ENCODE peak calls at places on chromosomes 5 and 9, in five cellular contexts. B is GM12878, W is IMR-90, E is K562, R is A549. T is an unnamed sample.

GRCh38 chr5:55920784-55921183 is 69.6 kb downstream of the IL31RA start:
- DNase-seq in B (no peak), W (no peak), E (no peak), R (no peak), T (no peak)

GRCh38 chr5:68285857-68286611 is 70.5 kb downstream of the PIK3R1 start:
- DNase-seq in B (no peak), W (peak; percentile 65), E (peak; percentile 28), R (no peak), T (peak; percentile 40)

GRCh38 chr5:119355636-119356383 is at the start of gene TNFAIP8:
- DNase-seq in B (no peak), W (peak; percentile 70), E (no peak), R (no peak), T (peak; percentile 5)

GRCh38 chr9:89036383-89036782 is 45.1 kb downstream of the S1PR3 start:
- DNase-seq in B (no peak), W (peak; percentile 61), E (no peak), R (no peak), T (no peak)

GRCh38 chr9:127853312-127854168 is 918 bp downstream of the ENG start:
- DNase-seq in B (no peak), W (no peak), E (no peak), R (no peak), T (no peak)

GRCh38 chr9:14021871-14022525 is 291.9 kb downstream of the NFIB start:
- DNase-seq in B (no peak), W (peak; percentile 21), E (no peak), R (no peak), T (no peak)

GRCh38 chr9:136533775-136534157 is 12.1 kb downstream of the NOTCH1 start:
- DNase-seq in B (no peak), W (no peak), E (no peak), R (no peak), T (no peak)

GRCh38 chr5:67414712-67415111 is 218.1 kb upstream of the CD180 start:
- DNase-seq in B (no peak), W (peak; percentile 13), E (no peak), R (no peak), T (no peak)

GRCh38 chr5:128409401-128409800 is 128.6 kb downstream of the FBN2 start:
- DNase-seq in B (no peak), W (no peak), E (no peak), R (no peak), T (no peak)

GRCh38 chr9:123356851-123357747 is 1.1 kb downstream of the CRB2 start:
- DNase-seq in B (no peak), W (no peak), E (no peak), R (no peak), T (no peak)

GRCh38 chr5:64811050-64811640 is 42.4 kb downstream of the CWC27 start:
- DNase-seq in B (peak; percentile 5), W (peak; percentile 81), E (peak; percentile 19), R (peak; percentile 17), T (peak; percentile 57)

GRCh38 chr5:116063950-116064349 is 20.9 kb upstream of the COMMD10 start:
- DNase-seq in B (no peak), W (no peak), E (no peak), R (no peak), T (no peak)

GRCh38 chr5:149851211-149851610 is 93.4 kb downstream of the PDE6A start:
- DNase-seq in B (no peak), W (no peak), E (no peak), R (no peak), T (no peak)

GRCh38 chr5:79508354-79508753 is 5.6 kb downstream of the HOMER1 start:
- DNase-seq in B (no peak), W (no peak), E (no peak), R (no peak), T (peak; percentile 23)

GRCh38 chr9:81292056-81292805 is 397.1 kb downstream of the TLE1 start:
- DNase-seq in B (no peak), W (no peak), E (no peak), R (no peak), T (no peak)

GRCh38 chr9:96381696-96382095 is 1.8 kb downstream of the SLC35D2 start:
- DNase-seq in B (no peak), W (no peak), E (no peak), R (no peak), T (no peak)

GRCh38 chr9:77672183-77672582 is 24.1 kb upstream of the GNA14 start:
- DNase-seq in B (no peak), W (no peak), E (no peak), R (no peak), T (no peak)

GRCh38 chr5:81165493-81166119 is 67.5 kb upstream of the CKMT2 start:
- DNase-seq in B (no peak), W (peak; percentile 67), E (peak; percentile 64), R (peak; percentile 69), T (peak; percentile 67)

GRCh38 chr5:142012792-142013388 is at the start of gene GNPDA1:
- DNase-seq in B (no peak), W (peak; percentile 72), E (peak; percentile 91), R (peak; percentile 88), T (peak; percentile 50)

GRCh38 chr9:35714123-35714522 is 17.9 kb downstream of the TLN1 start:
- DNase-seq in B (no peak), W (no peak), E (no peak), R (no peak), T (no peak)

GRCh38 chr5:110270-110888 is 18.4 kb downstream of the PLEKHG4B start:
- DNase-seq in B (no peak), W (no peak), E (no peak), R (no peak), T (no peak)

GRCh38 chr9:134293576-134294227 is 32.6 kb upstream of the RXRA start:
- DNase-seq in B (no peak), W (no peak), E (no peak), R (no peak), T (no peak)

GRCh38 chr9:134290603-134291451 is 35.4 kb upstream of the RXRA start:
- DNase-seq in B (no peak), W (no peak), E (no peak), R (no peak), T (no peak)

GRCh38 chr9:134293031-134293521 is 33.2 kb upstream of the RXRA start:
- DNase-seq in B (no peak), W (no peak), E (no peak), R (no peak), T (no peak)

GRCh38 chr9:134291452-134291881 is 34.8 kb upstream of the RXRA start:
- DNase-seq in B (no peak), W (no peak), E (no peak), R (no peak), T (peak; percentile 32)

GRCh38 chr9:134291961-134292871 is 34.0 kb upstream of the RXRA start:
- DNase-seq in B (no peak), W (no peak), E (no peak), R (no peak), T (no peak)
- TF ChIP-seq RAD21 in B (no peak), W (no peak), E (no peak), R (no peak), T (no peak)

DNA sequence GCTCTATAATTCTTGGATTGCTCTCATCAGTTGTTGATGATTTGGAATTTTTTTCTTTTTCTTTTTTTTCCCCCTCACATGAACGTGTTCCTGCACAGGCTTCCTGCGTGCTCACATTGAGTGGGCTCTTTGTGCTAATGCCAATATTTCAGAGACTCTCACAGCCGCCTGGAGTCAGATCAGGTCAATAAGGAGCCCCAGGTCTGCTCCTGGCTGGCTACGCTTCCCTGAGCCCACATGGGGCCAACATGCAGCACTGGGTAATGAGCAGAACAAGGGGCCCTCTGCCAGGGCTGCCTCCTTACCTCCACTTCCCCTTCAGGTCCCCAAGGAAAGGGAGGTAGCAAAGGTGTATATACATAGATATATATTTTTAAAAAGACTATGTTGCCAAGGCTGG is 81.9 kb downstream of the SIL1 start:
- DNase-seq in B (no peak), W (no peak), E (no peak), R (no peak), T (no peak)
- TF ChIP-seq RAD21 in B (no peak), W (no peak), E (no peak), R (no peak), T (no peak)

GRCh38 chr5:9924614-9925013 is 294.5 kb upstream of the TAS2R1 start:
- DNase-seq in B (peak; percentile 46), W (peak; percentile 99), E (no peak), R (peak; percentile 29), T (no peak)

GRCh38 chr5:9930156-9930555 is 300.0 kb upstream of the TAS2R1 start:
- DNase-seq in B (no peak), W (peak; percentile 45), E (no peak), R (no peak), T (no peak)

GRCh38 chr5:9927521-9927997 is 297.4 kb upstream of the TAS2R1 start:
- DNase-seq in B (no peak), W (peak; percentile 48), E (no peak), R (no peak), T (no peak)

GRCh38 chr5:9927106-9927505 is 297.0 kb upstream of the TAS2R1 start:
- DNase-seq in B (no peak), W (peak; percentile 25), E (no peak), R (no peak), T (no peak)

DNA sequence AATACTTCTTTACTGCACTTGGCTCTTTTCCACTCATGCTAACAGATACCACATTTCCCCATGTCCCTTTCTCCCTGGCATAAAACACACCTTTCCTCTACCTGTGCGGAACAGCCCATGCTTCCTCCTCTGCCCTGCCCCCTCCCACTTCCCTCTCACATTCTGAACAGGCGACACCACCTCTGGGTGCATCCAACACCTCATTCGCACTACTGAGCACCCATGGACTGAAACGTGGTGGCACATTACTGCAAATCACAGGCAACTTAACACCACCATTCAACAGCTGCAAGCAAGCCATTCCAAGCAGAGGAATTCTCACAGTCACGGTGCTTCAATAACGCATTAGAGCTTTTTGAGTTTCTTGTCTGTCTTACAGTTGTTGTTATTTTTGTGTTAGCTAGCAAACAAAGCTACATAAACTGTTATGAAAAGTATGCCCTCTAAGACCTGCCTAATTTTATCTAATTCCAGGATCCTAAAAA is 298.2 kb upstream of the TAS2R1 start:
- DNase-seq in B (no peak), W (no peak), E (no peak), R (no peak), T (no peak)
- TF ChIP-seq RAD21 in B (no peak), W (no peak), E (no peak), R (no peak), T (no peak)

GRCh38 chr5:39185761-39186160 is 33.6 kb downstream of the FYB1 start:
- DNase-seq in B (no peak), W (no peak), E (no peak), R (no peak), T (no peak)
- TF ChIP-seq RAD21 in B (no peak), W (no peak), E (no peak), R (no peak), T (no peak)

T was measured in HepG2.